ENCODE peak calls at places on chromosomes 1 and 21, in four cellular contexts. N, C, Y and V are unnamed samples.

GRCh38 chr1:230915079-230915478 is 46.8 kb upstream of the C1orf198 start:
- DNase-seq in N (no peak), C (no peak), Y (no peak), V (no peak)

GRCh38 chr1:156942176-156942575 is 21.7 kb downstream of the LRRC71 start:
- DNase-seq in N (no peak), C (no peak), Y (no peak), V (no peak)

GRCh38 chr1:11676386-11677103 is 4.4 kb downstream of the MAD2L2 start:
- DNase-seq in N (no peak), C (no peak), Y (no peak), V (no peak)

GRCh38 chr1:11473635-11474034 is 5.3 kb upstream of the DISP3 start:
- DNase-seq in N (no peak), C (peak), Y (no peak), V (no peak)

GRCh38 chr1:160455153-160455517 is 54.8 kb downstream of the VANGL2 start:
- DNase-seq in N (no peak), C (no peak), Y (no peak), V (no peak)

GRCh38 chr1:23485002-23485332 is 988 bp upstream of the ASAP3 start:
- DNase-seq in N (no peak), C (no peak), Y (no peak), V (no peak)

GRCh38 chr1:227897704-227898438 is 49.9 kb downstream of the WNT9A start:
- DNase-seq in N (no peak), C (no peak), Y (no peak), V (no peak)

GRCh38 chr1:56920551-56920950 is 45.3 kb downstream of the C8B start:
- DNase-seq in N (no peak), C (no peak), Y (no peak), V (peak)

GRCh38 chr1:2815551-2815950 is 14.1 kb upstream of the TTC34 start:
- DNase-seq in N (no peak), C (no peak), Y (no peak), V (no peak)

GRCh38 chr1:198788561-198789064 is 149.8 kb downstream of the PTPRC start:
- DNase-seq in N (no peak), C (peak), Y (peak), V (no peak)

GRCh38 chr1:192986110-192986747 is 72.9 kb downstream of the UCHL5 start:
- DNase-seq in N (no peak), C (no peak), Y (no peak), V (no peak)

GRCh38 chr21:37257526-37257966 is 9.6 kb downstream of the VPS26C start:
- DNase-seq in N (no peak), C (peak), Y (no peak), V (peak)

GRCh38 chr1:213776974-213777373 is 210.8 kb upstream of the PROX1 start:
- DNase-seq in N (no peak), C (no peak), Y (no peak), V (no peak)